ENCODE peak calls at places on chromosome 12, in six cellular contexts. One of them, this sample, is unnamed.

GRCh38 chr12:104573-105081 is 38.1 kb downstream of the IQSEC3 start:
- DNase-seq in IMR-90: no peak
- DNase-seq in mesendoderm: no peak
- DNase-seq in H1: no peak
- DNase-seq in mesenchymal stem cell: no peak
- DNase-seq in H9: peak; percentile 70
- DNase-seq in this sample: no peak

GRCh38 chr12:46459881-46460545 is 87.4 kb upstream of the SLC38A2 start:
- DNase-seq in IMR-90: no peak
- DNase-seq in mesendoderm: no peak
- DNase-seq in H1: no peak
- DNase-seq in mesenchymal stem cell: no peak
- DNase-seq in H9: no peak
- DNase-seq in this sample: no peak

GRCh38 chr12:104199964-104200363 is 15.6 kb upstream of the TXNRD1 start:
- DNase-seq in IMR-90: no peak
- DNase-seq in mesendoderm: no peak
- DNase-seq in H1: no peak
- DNase-seq in mesenchymal stem cell: no peak
- DNase-seq in H9: no peak
- DNase-seq in this sample: no peak

GRCh38 chr12:78315018-78315417 is 484.3 kb downstream of the NAV3 start:
- DNase-seq in IMR-90: no peak
- DNase-seq in mesendoderm: no peak
- DNase-seq in H1: no peak
- DNase-seq in mesenchymal stem cell: no peak
- DNase-seq in H9: no peak
- DNase-seq in this sample: no peak

GRCh38 chr12:94037444-94037843 is 110.9 kb upstream of the PLXNC1 start:
- DNase-seq in IMR-90: no peak
- DNase-seq in mesendoderm: no peak
- DNase-seq in H1: no peak
- DNase-seq in mesenchymal stem cell: no peak
- DNase-seq in H9: no peak
- DNase-seq in this sample: no peak

GRCh38 chr12:2682301-2683282 is 112.2 kb upstream of the FKBP4 start:
- DNase-seq in IMR-90: peak; percentile 54
- DNase-seq in mesendoderm: peak; percentile 90
- DNase-seq in H1: no peak
- DNase-seq in mesenchymal stem cell: peak; percentile 62
- DNase-seq in H9: peak; percentile 91
- DNase-seq in this sample: peak; percentile 26

GRCh38 chr12:11133162-11133561 is 1.3 kb downstream of the TAS2R30 start:
- DNase-seq in IMR-90: no peak
- DNase-seq in mesendoderm: no peak
- DNase-seq in H1: no peak
- DNase-seq in mesenchymal stem cell: no peak
- DNase-seq in H9: no peak
- DNase-seq in this sample: no peak

GRCh38 chr12:109617496-109617895 is 43.9 kb downstream of the MVK start:
- DNase-seq in IMR-90: no peak
- DNase-seq in mesendoderm: no peak
- DNase-seq in H1: no peak
- DNase-seq in mesenchymal stem cell: no peak
- DNase-seq in H9: no peak
- DNase-seq in this sample: no peak

GRCh38 chr12:60172266-60172665 is 576.4 kb downstream of the SLC16A7 start:
- DNase-seq in IMR-90: peak; percentile 43
- DNase-seq in mesendoderm: no peak
- DNase-seq in H1: no peak
- DNase-seq in mesenchymal stem cell: no peak
- DNase-seq in H9: no peak
- DNase-seq in this sample: no peak

GRCh38 chr12:51863363-51863920 is 14.9 kb upstream of the FIGNL2 start:
- DNase-seq in IMR-90: no peak
- DNase-seq in mesendoderm: peak; percentile 40
- DNase-seq in H1: no peak
- DNase-seq in mesenchymal stem cell: no peak
- DNase-seq in H9: peak; percentile 50
- DNase-seq in this sample: peak; percentile 58

GRCh38 chr12:51862947-51863346 is 14.4 kb upstream of the FIGNL2 start:
- DNase-seq in IMR-90: no peak
- DNase-seq in mesendoderm: peak; percentile 63
- DNase-seq in H1: no peak
- DNase-seq in mesenchymal stem cell: no peak
- DNase-seq in H9: peak; percentile 59
- DNase-seq in this sample: no peak

GRCh38 chr12:51865470-51865745 is 16.9 kb upstream of the FIGNL2 start:
- DNase-seq in IMR-90: no peak
- DNase-seq in mesendoderm: no peak
- DNase-seq in H1: no peak
- DNase-seq in mesenchymal stem cell: no peak
- DNase-seq in H9: no peak
- DNase-seq in this sample: no peak

GRCh38 chr12:51864701-51865469 is 16.4 kb upstream of the FIGNL2 start:
- DNase-seq in IMR-90: no peak
- DNase-seq in mesendoderm: peak; percentile 21
- DNase-seq in H1: no peak
- DNase-seq in mesenchymal stem cell: no peak
- DNase-seq in H9: peak; percentile 51
- DNase-seq in this sample: no peak

GRCh38 chr12:51863921-51864700 is 15.6 kb upstream of the FIGNL2 start:
- DNase-seq in IMR-90: no peak
- DNase-seq in mesendoderm: peak; percentile 89
- DNase-seq in H1: no peak
- DNase-seq in mesenchymal stem cell: peak; percentile 65
- DNase-seq in H9: peak; percentile 93
- DNase-seq in this sample: peak; percentile 79
- H3K18ac ChIP-seq in IMR-90: no peak overlapping the region
- H3K18ac ChIP-seq in mesendoderm: peak overlapping the region; percentile 29
- H3K18ac ChIP-seq in H1: peak overlapping the region; percentile 98
- H3K18ac ChIP-seq in mesenchymal stem cell: peak overlapping the region; percentile 47
- H3K18ac ChIP-seq in H9: no peak overlapping the region
- H3K18ac ChIP-seq in this sample: peak overlapping the region; percentile 91

GRCh38 chr12:108090932-108091331 is 38.2 kb upstream of the WSCD2 start:
- DNase-seq in IMR-90: no peak
- DNase-seq in mesendoderm: no peak
- DNase-seq in H1: no peak
- DNase-seq in mesenchymal stem cell: no peak
- DNase-seq in H9: no peak
- DNase-seq in this sample: no peak
- H2BK15ac ChIP-seq in IMR-90: no peak overlapping the region
- H2BK15ac ChIP-seq in mesendoderm: no peak overlapping the region
- H2BK15ac ChIP-seq in H1: peak overlapping the region; percentile 77
- H2BK15ac ChIP-seq in mesenchymal stem cell: no peak overlapping the region
- H2BK15ac ChIP-seq in H9: no peak overlapping the region
- H2BK15ac ChIP-seq in this sample: no peak overlapping the region

DNA sequence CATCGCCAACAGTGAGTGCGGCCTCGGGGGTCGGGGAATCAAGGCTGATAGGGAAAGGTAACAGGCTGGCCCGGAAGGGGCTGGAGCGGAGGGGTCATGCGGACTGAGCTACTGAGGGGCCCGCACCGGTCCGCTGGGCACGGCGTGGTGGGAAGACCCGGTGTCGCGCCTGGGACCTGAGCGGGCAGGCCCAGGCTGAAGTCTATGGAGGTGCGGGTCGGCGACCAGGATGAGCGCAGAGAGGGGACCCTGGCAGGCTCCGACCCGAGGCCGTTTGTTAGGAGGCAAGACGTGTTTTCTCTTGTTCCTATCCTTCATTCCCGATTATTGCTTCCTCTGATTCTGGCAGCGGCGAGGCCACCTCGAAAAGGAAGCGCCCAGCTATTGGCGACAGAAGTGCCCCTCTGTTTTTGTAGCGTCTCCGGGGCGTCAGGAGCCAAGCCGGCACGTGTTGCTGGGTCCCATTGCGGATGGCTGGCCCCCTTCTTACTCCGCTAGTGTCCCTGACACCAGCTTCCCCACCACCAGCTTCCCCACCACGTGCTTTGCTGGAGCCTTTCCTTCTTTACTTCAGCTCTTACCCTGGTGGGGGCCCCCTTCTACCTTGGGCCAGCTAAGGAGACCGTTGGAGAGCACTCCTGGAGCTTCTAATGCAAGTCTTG is 587 bp downstream of the PA2G4 start:
- DNase-seq in IMR-90: no peak
- DNase-seq in mesendoderm: peak; percentile 51
- DNase-seq in H1: no peak
- DNase-seq in mesenchymal stem cell: peak; percentile 40
- DNase-seq in H9: no peak
- DNase-seq in this sample: no peak
- H3K18ac ChIP-seq in IMR-90: no peak overlapping the region
- H3K18ac ChIP-seq in mesendoderm: no peak overlapping the region
- H3K18ac ChIP-seq in H1: peak overlapping the region; percentile 21
- H3K18ac ChIP-seq in mesenchymal stem cell: peak overlapping the region; percentile 75
- H3K18ac ChIP-seq in H9: no peak overlapping the region
- H3K18ac ChIP-seq in this sample: peak overlapping the region; percentile 95

GRCh38 chr12:15244341-15244740 is 23.1 kb upstream of the RERG start:
- DNase-seq in IMR-90: no peak
- DNase-seq in mesendoderm: no peak
- DNase-seq in H1: no peak
- DNase-seq in mesenchymal stem cell: no peak
- DNase-seq in H9: no peak
- DNase-seq in this sample: no peak

GRCh38 chr12:15240898-15241297 is 19.7 kb upstream of the RERG start:
- DNase-seq in IMR-90: no peak
- DNase-seq in mesendoderm: no peak
- DNase-seq in H1: no peak
- DNase-seq in mesenchymal stem cell: no peak
- DNase-seq in H9: no peak
- DNase-seq in this sample: no peak

GRCh38 chr12:15243102-15243501 is 21.9 kb upstream of the RERG start:
- DNase-seq in IMR-90: no peak
- DNase-seq in mesendoderm: no peak
- DNase-seq in H1: no peak
- DNase-seq in mesenchymal stem cell: no peak
- DNase-seq in H9: no peak
- DNase-seq in this sample: no peak

DNA sequence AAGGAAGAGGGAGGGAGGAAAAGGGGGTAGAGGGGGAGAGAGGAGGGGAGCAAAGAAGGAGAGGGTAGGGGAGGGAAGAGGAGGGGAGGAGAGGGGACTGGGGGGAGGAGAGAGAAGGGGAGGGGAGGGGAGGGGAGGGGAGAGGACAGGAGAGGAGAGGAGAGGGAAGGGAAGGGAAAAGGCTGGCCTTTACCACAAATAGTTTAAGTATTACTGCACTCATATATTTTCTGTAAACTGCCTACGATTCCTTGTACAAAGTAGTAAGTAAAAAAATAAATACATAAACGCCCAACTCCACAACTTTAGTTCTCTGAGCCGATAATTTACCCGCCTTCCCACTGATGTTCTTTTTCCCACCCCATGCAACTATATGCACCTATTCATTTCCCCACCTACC is 23.7 kb upstream of the RERG start:
- DNase-seq in IMR-90: no peak
- DNase-seq in mesendoderm: no peak
- DNase-seq in H1: no peak
- DNase-seq in mesenchymal stem cell: no peak
- DNase-seq in H9: no peak
- DNase-seq in this sample: no peak
- H2BK15ac ChIP-seq in IMR-90: no peak overlapping the region
- H2BK15ac ChIP-seq in mesendoderm: no peak overlapping the region
- H2BK15ac ChIP-seq in H1: no peak overlapping the region
- H2BK15ac ChIP-seq in mesenchymal stem cell: no peak overlapping the region
- H2BK15ac ChIP-seq in H9: no peak overlapping the region
- H2BK15ac ChIP-seq in this sample: no peak overlapping the region

GRCh38 chr12:51370667-51371066 is 20.5 kb downstream of the GALNT6 start:
- DNase-seq in IMR-90: no peak
- DNase-seq in mesendoderm: no peak
- DNase-seq in H1: no peak
- DNase-seq in mesenchymal stem cell: peak; percentile 5
- DNase-seq in H9: no peak
- DNase-seq in this sample: no peak
- H3K18ac ChIP-seq in IMR-90: no peak overlapping the region
- H3K18ac ChIP-seq in mesendoderm: peak overlapping the region; percentile 47
- H3K18ac ChIP-seq in H1: no peak overlapping the region
- H3K18ac ChIP-seq in mesenchymal stem cell: no peak overlapping the region
- H3K18ac ChIP-seq in H9: no peak overlapping the region
- H3K18ac ChIP-seq in this sample: no peak overlapping the region

GRCh38 chr12:25005376-25005775 is 56.5 kb upstream of the BCAT1 start:
- DNase-seq in IMR-90: no peak
- DNase-seq in mesendoderm: no peak
- DNase-seq in H1: no peak
- DNase-seq in mesenchymal stem cell: no peak
- DNase-seq in H9: no peak
- DNase-seq in this sample: no peak
- H2BK15ac ChIP-seq in IMR-90: no peak overlapping the region
- H2BK15ac ChIP-seq in mesendoderm: no peak overlapping the region
- H2BK15ac ChIP-seq in H1: no peak overlapping the region
- H2BK15ac ChIP-seq in mesenchymal stem cell: no peak overlapping the region
- H2BK15ac ChIP-seq in H9: no peak overlapping the region
- H2BK15ac ChIP-seq in this sample: no peak overlapping the region

GRCh38 chr12:51318846-51319570 is 5.0 kb downstream of the BIN2 start:
- DNase-seq in IMR-90: no peak
- DNase-seq in mesendoderm: no peak
- DNase-seq in H1: no peak
- DNase-seq in mesenchymal stem cell: no peak
- DNase-seq in H9: no peak
- DNase-seq in this sample: no peak
- H3K18ac ChIP-seq in IMR-90: no peak overlapping the region
- H3K18ac ChIP-seq in mesendoderm: no peak overlapping the region
- H3K18ac ChIP-seq in H1: no peak overlapping the region
- H3K18ac ChIP-seq in mesenchymal stem cell: no peak overlapping the region
- H3K18ac ChIP-seq in H9: peak overlapping the region; percentile 7
- H3K18ac ChIP-seq in this sample: no peak overlapping the region

GRCh38 chr12:96420255-96420930 is 20.2 kb upstream of the CDK17 start:
- DNase-seq in IMR-90: no peak
- DNase-seq in mesendoderm: no peak
- DNase-seq in H1: no peak
- DNase-seq in mesenchymal stem cell: no peak
- DNase-seq in H9: no peak
- DNase-seq in this sample: no peak
- H2BK15ac ChIP-seq in IMR-90: no peak overlapping the region
- H2BK15ac ChIP-seq in mesendoderm: no peak overlapping the region
- H2BK15ac ChIP-seq in H1: no peak overlapping the region
- H2BK15ac ChIP-seq in mesenchymal stem cell: no peak overlapping the region
- H2BK15ac ChIP-seq in H9: no peak overlapping the region
- H2BK15ac ChIP-seq in this sample: no peak overlapping the region

This sample was measured in neuronal stem cell.